ENCODE peak calls at places on chromosomes 16 and 17, in five cellular contexts. One of them, this sample, is unnamed.

GRCh38 chr17:78476973-78477372 is 98.5 kb downstream of the PGS1 start:
- DNase-seq in right cardiac atrium: no peak
- DNase-seq in mesendoderm: peak
- DNase-seq in gastrocnemius medialis: no peak
- DNase-seq in RWPE1: peak
- DNase-seq in this sample: peak

GRCh38 chr16:1309888-1310831 is 724 bp downstream of the UBE2I start:
- DNase-seq in right cardiac atrium: peak
- DNase-seq in mesendoderm: no peak
- DNase-seq in gastrocnemius medialis: peak
- DNase-seq in RWPE1: no peak
- DNase-seq in this sample: no peak

GRCh38 chr17:18257268-18257681 is 1.3 kb downstream of the FLII start:
- DNase-seq in right cardiac atrium: peak
- DNase-seq in mesendoderm: peak
- DNase-seq in gastrocnemius medialis: no peak
- DNase-seq in RWPE1: peak
- DNase-seq in this sample: no peak

GRCh38 chr17:6077746-6078145 is 7.6 kb downstream of the WSCD1 start:
- DNase-seq in right cardiac atrium: no peak
- DNase-seq in mesendoderm: no peak
- DNase-seq in gastrocnemius medialis: no peak
- DNase-seq in RWPE1: no peak
- DNase-seq in this sample: no peak

GRCh38 chr17:6940186-6940649 is 55.6 kb upstream of the ALOX12 start:
- DNase-seq in right cardiac atrium: no peak
- DNase-seq in mesendoderm: no peak
- DNase-seq in gastrocnemius medialis: peak
- DNase-seq in RWPE1: no peak
- DNase-seq in this sample: no peak

GRCh38 chr17:63405741-63406261 is 40.3 kb downstream of the CYB561 start:
- DNase-seq in right cardiac atrium: no peak
- DNase-seq in mesendoderm: peak
- DNase-seq in gastrocnemius medialis: no peak
- DNase-seq in RWPE1: peak
- DNase-seq in this sample: peak

GRCh38 chr17:39745335-39746144 is 7.8 kb downstream of the GRB7 start:
- DNase-seq in right cardiac atrium: peak
- DNase-seq in mesendoderm: no peak
- DNase-seq in gastrocnemius medialis: no peak
- DNase-seq in RWPE1: no peak
- DNase-seq in this sample: no peak

GRCh38 chr17:15261818-15262290 is 3.3 kb downstream of the PMP22 start:
- DNase-seq in right cardiac atrium: peak
- DNase-seq in mesendoderm: peak
- DNase-seq in gastrocnemius medialis: peak
- DNase-seq in RWPE1: no peak
- DNase-seq in this sample: no peak

GRCh38 chr17:45645330-45645729 is 138.8 kb upstream of the CRHR1 start:
- DNase-seq in right cardiac atrium: no peak
- DNase-seq in mesendoderm: no peak
- DNase-seq in gastrocnemius medialis: no peak
- DNase-seq in RWPE1: no peak
- DNase-seq in this sample: no peak

GRCh38 chr17:43987131-43988021 is 17.0 kb upstream of the NAGS start:
- DNase-seq in right cardiac atrium: no peak
- DNase-seq in mesendoderm: no peak
- DNase-seq in gastrocnemius medialis: no peak
- DNase-seq in RWPE1: no peak
- DNase-seq in this sample: no peak

GRCh38 chr17:80940171-80941123 is 51.2 kb upstream of the CHMP6 start:
- DNase-seq in right cardiac atrium: peak
- DNase-seq in mesendoderm: no peak
- DNase-seq in gastrocnemius medialis: no peak
- DNase-seq in RWPE1: no peak
- DNase-seq in this sample: no peak

GRCh38 chr17:49881054-49881402 is 33.2 kb upstream of the TAC4 start:
- DNase-seq in right cardiac atrium: no peak
- DNase-seq in mesendoderm: peak
- DNase-seq in gastrocnemius medialis: no peak
- DNase-seq in RWPE1: no peak
- DNase-seq in this sample: no peak

GRCh38 chr16:9042943-9043680 is 48.3 kb upstream of the HAPSTR1 start:
- DNase-seq in right cardiac atrium: no peak
- DNase-seq in mesendoderm: no peak
- DNase-seq in gastrocnemius medialis: no peak
- DNase-seq in RWPE1: no peak
- DNase-seq in this sample: no peak

GRCh38 chr17:74451557-74451956 is 14.9 kb upstream of the CD300A start:
- DNase-seq in right cardiac atrium: no peak
- DNase-seq in mesendoderm: no peak
- DNase-seq in gastrocnemius medialis: no peak
- DNase-seq in RWPE1: no peak
- DNase-seq in this sample: no peak

GRCh38 chr17:40097931-40098845 is 2.2 kb downstream of the NR1D1 start:
- DNase-seq in right cardiac atrium: peak
- DNase-seq in mesendoderm: no peak
- DNase-seq in gastrocnemius medialis: peak
- DNase-seq in RWPE1: peak
- DNase-seq in this sample: peak

GRCh38 chr17:42340691-42341127 is 47.5 kb downstream of the STAT3 start:
- DNase-seq in right cardiac atrium: no peak
- DNase-seq in mesendoderm: no peak
- DNase-seq in gastrocnemius medialis: no peak
- DNase-seq in RWPE1: no peak
- DNase-seq in this sample: no peak

GRCh38 chr16:20763461-20764232 is at the start of gene ACSM3:
- DNase-seq in right cardiac atrium: no peak
- DNase-seq in mesendoderm: peak
- DNase-seq in gastrocnemius medialis: peak
- DNase-seq in RWPE1: peak
- DNase-seq in this sample: peak

GRCh38 chr16:31678649-31679325 is 151.1 kb downstream of the AHSP start:
- DNase-seq in right cardiac atrium: no peak
- DNase-seq in mesendoderm: no peak
- DNase-seq in gastrocnemius medialis: no peak
- DNase-seq in RWPE1: no peak
- DNase-seq in this sample: no peak

GRCh38 chr16:88784074-88784855 is 755 bp downstream of the PIEZO1 start:
- DNase-seq in right cardiac atrium: peak
- DNase-seq in mesendoderm: peak
- DNase-seq in gastrocnemius medialis: no peak
- DNase-seq in RWPE1: peak
- DNase-seq in this sample: no peak

GRCh38 chr17:44362964-44363612 is 565 bp downstream of the FAM171A2 start:
- DNase-seq in right cardiac atrium: peak
- DNase-seq in mesendoderm: no peak
- DNase-seq in gastrocnemius medialis: no peak
- DNase-seq in RWPE1: no peak
- DNase-seq in this sample: no peak

GRCh38 chr17:13541032-13541480 is 60.7 kb downstream of the HS3ST3A1 start:
- DNase-seq in right cardiac atrium: no peak
- DNase-seq in mesendoderm: no peak
- DNase-seq in gastrocnemius medialis: no peak
- DNase-seq in RWPE1: peak
- DNase-seq in this sample: no peak

GRCh38 chr17:35161281-35161761 is 13.7 kb downstream of the UNC45B start:
- DNase-seq in right cardiac atrium: no peak
- DNase-seq in mesendoderm: no peak
- DNase-seq in gastrocnemius medialis: no peak
- DNase-seq in RWPE1: no peak
- DNase-seq in this sample: no peak

GRCh38 chr16:70688266-70688742 is 2.5 kb upstream of the MTSS2 start:
- DNase-seq in right cardiac atrium: peak
- DNase-seq in mesendoderm: no peak
- DNase-seq in gastrocnemius medialis: peak
- DNase-seq in RWPE1: no peak
- DNase-seq in this sample: no peak

GRCh38 chr17:6413073-6413472 is 21.8 kb downstream of the AIPL1 start:
- DNase-seq in right cardiac atrium: no peak
- DNase-seq in mesendoderm: peak
- DNase-seq in gastrocnemius medialis: no peak
- DNase-seq in RWPE1: peak
- DNase-seq in this sample: no peak

GRCh38 chr16:12458591-12459400 is 344.9 kb downstream of the CPPED1 start:
- DNase-seq in right cardiac atrium: peak
- DNase-seq in mesendoderm: no peak
- DNase-seq in gastrocnemius medialis: no peak
- DNase-seq in RWPE1: no peak
- DNase-seq in this sample: no peak

DNA sequence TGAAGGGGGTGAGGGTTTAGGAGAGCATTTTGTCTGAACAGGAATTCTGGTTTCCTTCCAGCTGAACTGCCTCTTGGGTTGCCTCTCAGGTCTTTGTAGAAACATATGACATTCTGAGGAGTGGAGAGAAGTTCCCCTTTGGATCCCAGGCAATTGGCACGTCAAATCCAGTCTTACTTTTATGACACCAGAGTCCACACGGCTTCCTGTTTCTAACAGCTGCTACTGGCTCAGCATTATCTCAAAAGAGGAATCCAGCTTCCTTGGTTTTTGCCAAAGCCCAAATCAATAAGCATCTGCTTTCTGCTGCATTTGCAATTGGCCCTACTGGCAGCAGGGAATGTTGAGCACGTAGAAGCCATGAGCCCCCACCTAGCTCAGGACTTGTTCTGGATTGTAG is 97.6 kb upstream of the FAM20A start:
- DNase-seq in right cardiac atrium: no peak
- DNase-seq in mesendoderm: no peak
- DNase-seq in gastrocnemius medialis: peak
- DNase-seq in RWPE1: no peak
- DNase-seq in this sample: no peak
- H3K27ac ChIP-seq in right cardiac atrium: no peak
- H3K27ac ChIP-seq in mesendoderm: no peak
- H3K27ac ChIP-seq in gastrocnemius medialis: no peak
- H3K27ac ChIP-seq in RWPE1: no peak
- H3K27ac ChIP-seq in this sample: peak

GRCh38 chr16:67848118-67848517 is 625 bp upstream of the CENPT start:
- DNase-seq in right cardiac atrium: no peak
- DNase-seq in mesendoderm: no peak
- DNase-seq in gastrocnemius medialis: no peak
- DNase-seq in RWPE1: no peak
- DNase-seq in this sample: no peak

GRCh38 chr16:67846320-67847063 is at the start of gene NUTF2:
- DNase-seq in right cardiac atrium: peak
- DNase-seq in mesendoderm: peak
- DNase-seq in gastrocnemius medialis: peak
- DNase-seq in RWPE1: peak
- DNase-seq in this sample: no peak

GRCh38 chr16:67846063-67846319 is 742 bp upstream of the NUTF2 start:
- DNase-seq in right cardiac atrium: no peak
- DNase-seq in mesendoderm: no peak
- DNase-seq in gastrocnemius medialis: no peak
- DNase-seq in RWPE1: no peak
- DNase-seq in this sample: no peak

GRCh38 chr16:67845291-67846062 is 1.3 kb upstream of the NUTF2 start:
- DNase-seq in right cardiac atrium: no peak
- DNase-seq in mesendoderm: no peak
- DNase-seq in gastrocnemius medialis: no peak
- DNase-seq in RWPE1: no peak
- DNase-seq in this sample: no peak

DNA sequence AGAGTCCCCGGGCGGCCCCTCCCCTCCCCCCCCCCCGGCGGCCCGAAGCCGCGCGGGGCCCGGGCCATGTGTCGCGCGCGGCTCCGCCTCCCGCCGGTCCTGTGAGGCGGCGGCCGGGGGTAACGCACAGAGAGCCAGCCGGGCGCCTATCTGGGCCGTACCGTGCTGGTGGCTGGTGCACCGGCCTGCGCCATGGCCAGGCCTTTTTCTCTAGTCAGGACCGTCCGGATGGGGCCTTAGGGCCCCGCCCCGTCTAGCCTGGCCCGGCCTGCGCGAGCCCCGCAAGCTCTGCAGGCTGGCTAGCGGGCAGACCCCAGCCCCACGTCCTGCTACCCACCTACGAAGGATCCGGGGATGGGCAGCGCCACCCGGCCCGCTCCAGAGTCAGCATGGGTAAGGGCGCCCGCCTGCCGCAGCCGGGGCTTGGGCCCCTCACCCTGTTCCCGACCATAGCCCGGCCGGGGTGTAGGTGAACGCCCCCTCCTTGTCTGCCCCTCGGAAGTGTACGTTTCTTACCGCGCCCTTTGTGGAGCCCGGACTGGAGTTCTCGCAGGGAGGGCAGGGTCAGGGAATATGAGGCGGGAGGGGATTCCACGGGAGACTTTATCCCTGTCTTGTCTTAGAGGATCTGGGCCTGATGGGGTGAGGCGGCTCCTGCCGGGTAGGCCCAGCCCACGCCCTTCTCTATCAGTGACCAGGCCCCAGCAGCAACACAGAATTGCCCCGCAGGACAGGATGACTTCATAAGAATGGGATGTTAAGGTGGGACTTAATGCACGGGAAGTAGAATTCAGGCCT is at the start of gene CENPT:
- DNase-seq in right cardiac atrium: peak
- DNase-seq in mesendoderm: peak
- DNase-seq in gastrocnemius medialis: no peak
- DNase-seq in RWPE1: peak
- DNase-seq in this sample: no peak
- H3K27ac ChIP-seq in right cardiac atrium: peak
- H3K27ac ChIP-seq in mesendoderm: peak
- H3K27ac ChIP-seq in gastrocnemius medialis: peak
- H3K27ac ChIP-seq in RWPE1: peak
- H3K27ac ChIP-seq in this sample: peak

GRCh38 chr17:66458782-66459181 is 156.4 kb downstream of the PRKCA start:
- DNase-seq in right cardiac atrium: no peak
- DNase-seq in mesendoderm: no peak
- DNase-seq in gastrocnemius medialis: no peak
- DNase-seq in RWPE1: no peak
- DNase-seq in this sample: no peak
- H3K27ac ChIP-seq in right cardiac atrium: no peak
- H3K27ac ChIP-seq in mesendoderm: no peak
- H3K27ac ChIP-seq in gastrocnemius medialis: no peak
- H3K27ac ChIP-seq in RWPE1: peak
- H3K27ac ChIP-seq in this sample: no peak

DNA sequence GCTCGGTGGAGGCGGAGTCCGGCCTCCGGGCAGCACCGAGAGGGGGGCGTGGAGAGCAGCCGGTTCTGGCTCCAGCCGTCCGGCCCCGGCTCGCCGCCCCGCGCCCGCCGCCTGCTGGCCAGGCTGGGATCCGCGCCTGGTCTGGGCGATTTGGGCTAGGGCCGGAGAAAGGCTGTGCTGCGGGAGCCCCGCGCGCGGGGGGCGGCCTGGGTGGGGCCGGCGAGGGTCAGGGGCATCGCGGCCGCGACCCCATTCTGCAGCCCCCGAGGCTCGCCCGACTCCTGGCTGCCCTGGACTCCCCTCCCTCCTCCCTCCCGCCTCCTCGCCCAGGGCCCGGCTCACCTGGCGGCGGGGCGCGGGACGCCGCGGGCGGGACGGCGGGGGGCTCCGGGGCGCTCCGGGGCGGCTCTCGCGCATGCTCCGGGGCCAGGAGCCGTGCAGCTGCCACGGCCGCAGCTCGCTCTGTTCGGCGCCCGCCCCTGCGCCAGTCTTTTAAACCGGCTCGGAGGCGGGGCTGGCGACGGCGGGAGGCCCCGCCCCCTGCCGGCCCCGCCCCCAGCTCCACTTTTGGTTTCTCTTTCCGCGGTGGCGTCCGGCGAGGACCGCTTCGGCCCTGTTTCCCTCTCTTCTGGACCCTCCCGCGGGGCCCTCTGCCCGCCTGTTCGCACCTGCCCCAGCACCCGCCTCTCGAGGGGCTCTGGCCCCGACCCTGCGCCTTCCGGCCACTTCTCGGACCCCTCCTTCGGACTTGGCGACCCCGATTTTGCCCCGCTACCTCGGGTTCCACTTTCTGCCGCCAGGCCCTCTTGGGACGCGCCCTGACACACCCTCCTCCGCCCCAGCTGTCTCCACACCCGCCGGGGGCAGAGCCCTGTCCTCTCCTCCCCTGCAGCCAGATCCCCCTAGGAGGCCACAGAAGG is at the start of gene SOCS1:
- DNase-seq in right cardiac atrium: peak
- DNase-seq in mesendoderm: peak
- DNase-seq in gastrocnemius medialis: peak
- DNase-seq in RWPE1: peak
- DNase-seq in this sample: no peak
- H3K27ac ChIP-seq in right cardiac atrium: peak
- H3K27ac ChIP-seq in mesendoderm: peak
- H3K27ac ChIP-seq in gastrocnemius medialis: peak
- H3K27ac ChIP-seq in RWPE1: peak
- H3K27ac ChIP-seq in this sample: peak